ENCODE peak calls at places on chromosome 19, in four cellular contexts. One of them, this sample, is unnamed.

GRCh38 chr19:3370214-3370720 is 3.9 kb downstream of the NFIC start:
- DNase-seq in SK-N-SH: peak; percentile 57
- DNase-seq in K562: no peak
- DNase-seq in H1: no peak
- DNase-seq in this sample: no peak

GRCh38 chr19:5494780-5495179 is 39.6 kb downstream of the ZNRF4 start:
- DNase-seq in SK-N-SH: no peak
- DNase-seq in K562: no peak
- DNase-seq in H1: no peak
- DNase-seq in this sample: no peak

GRCh38 chr19:460877-461609 is at the start of gene SHC2:
- DNase-seq in SK-N-SH: peak; percentile 91
- DNase-seq in K562: peak; percentile 68
- DNase-seq in H1: no peak
- DNase-seq in this sample: no peak

GRCh38 chr19:49355890-49356289 is 6.3 kb downstream of the TEAD2 start:
- DNase-seq in SK-N-SH: no peak
- DNase-seq in K562: no peak
- DNase-seq in H1: no peak
- DNase-seq in this sample: no peak

GRCh38 chr19:49436381-49437017 is 4.8 kb downstream of the SLC17A7 start:
- DNase-seq in SK-N-SH: peak; percentile 84
- DNase-seq in K562: peak; percentile 87
- DNase-seq in H1: peak; percentile 100
- DNase-seq in this sample: no peak

GRCh38 chr19:48461982-48462655 is 6.7 kb downstream of the KCNJ14 start:
- DNase-seq in SK-N-SH: peak; percentile 74
- DNase-seq in K562: peak; percentile 66
- DNase-seq in H1: peak; percentile 88
- DNase-seq in this sample: no peak

GRCh38 chr19:41577833-41578232 is 1.9 kb downstream of the CEACAM21 start:
- DNase-seq in SK-N-SH: no peak
- DNase-seq in K562: no peak
- DNase-seq in H1: no peak
- DNase-seq in this sample: no peak

GRCh38 chr19:30228726-30229523 is 143.3 kb upstream of the ZNF536 start:
- DNase-seq in SK-N-SH: peak; percentile 76
- DNase-seq in K562: no peak
- DNase-seq in H1: peak; percentile 58
- DNase-seq in this sample: no peak

GRCh38 chr19:10871711-10872550 is 578 bp downstream of the CARM1 start:
- DNase-seq in SK-N-SH: peak; percentile 74
- DNase-seq in K562: peak; percentile 74
- DNase-seq in H1: no peak
- DNase-seq in this sample: no peak

GRCh38 chr19:14580623-14581237 is 2.2 kb upstream of the CLEC17A start:
- DNase-seq in SK-N-SH: no peak
- DNase-seq in K562: peak; percentile 37
- DNase-seq in H1: no peak
- DNase-seq in this sample: peak; percentile 57

GRCh38 chr19:39405930-39406655 is 554 bp upstream of the ZFP36 start:
- DNase-seq in SK-N-SH: no peak
- DNase-seq in K562: no peak
- DNase-seq in H1: peak; percentile 83
- DNase-seq in this sample: no peak

GRCh38 chr19:5090780-5091575 is 122.1 kb downstream of the KDM4B start:
- DNase-seq in SK-N-SH: peak; percentile 91
- DNase-seq in K562: peak; percentile 87
- DNase-seq in H1: no peak
- DNase-seq in this sample: no peak

GRCh38 chr19:45922281-45922680 is 7.7 kb upstream of the NANOS2 start:
- DNase-seq in SK-N-SH: no peak
- DNase-seq in K562: no peak
- DNase-seq in H1: peak; percentile 69
- DNase-seq in this sample: no peak

GRCh38 chr19:34172661-34173144 is 399 bp downstream of the LSM14A start:
- DNase-seq in SK-N-SH: peak; percentile 70
- DNase-seq in K562: peak; percentile 73
- DNase-seq in H1: no peak
- DNase-seq in this sample: no peak

GRCh38 chr19:50331187-50332013 is 2.2 kb upstream of the KCNC3 start:
- DNase-seq in SK-N-SH: no peak
- DNase-seq in K562: no peak
- DNase-seq in H1: peak; percentile 61
- DNase-seq in this sample: no peak

GRCh38 chr19:36508325-36508724 is 19.0 kb upstream of the ZNF566 start:
- DNase-seq in SK-N-SH: no peak
- DNase-seq in K562: no peak
- DNase-seq in H1: no peak
- DNase-seq in this sample: no peak

GRCh38 chr19:2190848-2191455 is 27.2 kb downstream of the DOT1L start:
- DNase-seq in SK-N-SH: no peak
- DNase-seq in K562: no peak
- DNase-seq in H1: no peak
- DNase-seq in this sample: no peak

GRCh38 chr19:35636651-35637050 is 4.9 kb upstream of the ETV2 start:
- DNase-seq in SK-N-SH: no peak
- DNase-seq in K562: no peak
- DNase-seq in H1: no peak
- DNase-seq in this sample: no peak

GRCh38 chr19:14138576-14139265 is 2.3 kb upstream of the ASF1B start:
- DNase-seq in SK-N-SH: no peak
- DNase-seq in K562: no peak
- DNase-seq in H1: no peak
- DNase-seq in this sample: no peak

GRCh38 chr19:6258812-6259311 is 20.9 kb downstream of the MLLT1 start:
- DNase-seq in SK-N-SH: no peak
- DNase-seq in K562: no peak
- DNase-seq in H1: no peak
- DNase-seq in this sample: no peak

GRCh38 chr19:3060852-3061182 is 1.5 kb downstream of the TLE5 start:
- DNase-seq in SK-N-SH: no peak
- DNase-seq in K562: no peak
- DNase-seq in H1: no peak
- DNase-seq in this sample: no peak

GRCh38 chr19:41426952-41427646 is at the start of gene B3GNT8:
- DNase-seq in SK-N-SH: peak; percentile 71
- DNase-seq in K562: peak; percentile 94
- DNase-seq in H1: peak; percentile 88
- DNase-seq in this sample: no peak

GRCh38 chr19:49520705-49521319 is 7.0 kb upstream of the RCN3 start:
- DNase-seq in SK-N-SH: no peak
- DNase-seq in K562: no peak
- DNase-seq in H1: no peak
- DNase-seq in this sample: no peak

DNA sequence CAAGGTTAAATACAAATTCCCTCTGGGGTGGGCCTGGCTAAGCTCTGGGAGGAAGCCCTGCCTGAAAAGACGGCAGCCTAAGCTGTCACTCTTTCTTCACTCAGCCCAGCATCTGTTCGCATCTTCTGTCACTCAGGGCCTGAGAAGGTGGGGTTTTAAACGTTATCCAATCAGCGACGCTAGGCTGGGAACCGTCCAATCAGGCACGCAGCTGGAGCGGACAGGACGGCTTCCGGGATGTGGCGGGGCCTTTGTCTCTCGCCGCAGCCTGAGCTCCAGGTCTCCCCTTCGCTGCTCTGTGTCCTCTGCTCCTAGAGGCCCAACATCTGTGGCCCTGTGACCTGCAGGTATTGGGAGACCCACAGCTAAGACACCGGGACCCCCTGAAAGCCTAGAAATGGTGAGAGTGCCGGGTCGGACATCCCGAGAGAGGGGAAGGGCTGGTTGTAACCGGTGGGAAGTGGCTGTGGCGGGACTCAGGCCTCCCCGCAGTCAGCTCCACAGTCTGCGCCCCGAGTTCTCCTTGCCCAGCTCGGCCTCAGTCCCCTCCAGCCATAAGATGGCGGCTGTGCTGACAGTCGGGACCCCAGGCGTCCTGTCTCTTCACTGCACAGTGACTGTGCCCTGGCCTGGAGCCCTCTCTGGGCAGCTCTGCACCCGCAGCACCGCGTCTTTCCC is at the start of gene ZNF431:
- DNase-seq in SK-N-SH: peak; percentile 75
- DNase-seq in K562: peak; percentile 86
- DNase-seq in H1: peak; percentile 87
- DNase-seq in this sample: peak; percentile 89
- H2AFZ ChIP-seq in SK-N-SH: peak within 1 kb of the TSS; percentile 86
- H2AFZ ChIP-seq in K562: peak within 1 kb of the TSS; percentile 91
- H2AFZ ChIP-seq in H1: peak within 1 kb of the TSS; percentile 86
- H2AFZ ChIP-seq in this sample: peak within 1 kb of the TSS; percentile 90

DNA sequence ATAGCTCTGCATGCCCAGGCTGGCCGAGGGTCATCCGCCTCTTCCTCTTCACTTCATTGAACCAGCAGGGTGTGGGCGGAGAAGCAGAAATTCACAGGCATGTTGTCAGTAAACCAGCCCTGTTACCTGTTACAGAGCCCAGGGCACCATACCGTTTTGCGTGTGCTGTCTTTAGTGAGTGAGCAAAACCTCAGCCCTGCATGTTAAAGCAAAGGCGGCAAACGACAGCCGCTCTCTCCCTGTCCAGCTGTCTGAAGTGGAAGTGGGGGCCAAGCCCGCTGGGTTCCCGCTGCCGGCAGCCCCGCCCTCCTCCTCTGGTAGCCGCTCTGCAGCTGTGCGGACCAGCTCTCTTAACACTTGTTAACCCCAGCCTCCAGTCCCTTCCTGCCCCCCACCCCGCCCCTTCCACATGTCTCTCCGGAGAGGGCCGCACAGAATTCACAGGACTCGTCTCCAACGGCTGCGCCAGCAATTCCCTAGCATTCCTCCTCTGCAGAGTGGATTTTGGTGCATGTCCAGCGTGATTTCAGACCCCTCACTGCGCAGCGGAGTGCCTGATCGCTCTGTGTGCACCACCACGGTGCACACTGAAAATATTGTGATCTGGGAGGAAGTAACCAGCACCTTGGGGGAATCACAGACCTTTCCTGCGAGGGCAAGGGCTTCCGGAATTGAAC is 12.7 kb downstream of the KLHL26 start:
- DNase-seq in SK-N-SH: no peak
- DNase-seq in K562: no peak
- DNase-seq in H1: no peak
- DNase-seq in this sample: no peak
- TF ChIP-seq GABPA in SK-N-SH: no peak
- TF ChIP-seq GABPA in K562: no peak
- TF ChIP-seq GABPA in H1: no peak
- TF ChIP-seq GABPA in this sample: no peak

DNA sequence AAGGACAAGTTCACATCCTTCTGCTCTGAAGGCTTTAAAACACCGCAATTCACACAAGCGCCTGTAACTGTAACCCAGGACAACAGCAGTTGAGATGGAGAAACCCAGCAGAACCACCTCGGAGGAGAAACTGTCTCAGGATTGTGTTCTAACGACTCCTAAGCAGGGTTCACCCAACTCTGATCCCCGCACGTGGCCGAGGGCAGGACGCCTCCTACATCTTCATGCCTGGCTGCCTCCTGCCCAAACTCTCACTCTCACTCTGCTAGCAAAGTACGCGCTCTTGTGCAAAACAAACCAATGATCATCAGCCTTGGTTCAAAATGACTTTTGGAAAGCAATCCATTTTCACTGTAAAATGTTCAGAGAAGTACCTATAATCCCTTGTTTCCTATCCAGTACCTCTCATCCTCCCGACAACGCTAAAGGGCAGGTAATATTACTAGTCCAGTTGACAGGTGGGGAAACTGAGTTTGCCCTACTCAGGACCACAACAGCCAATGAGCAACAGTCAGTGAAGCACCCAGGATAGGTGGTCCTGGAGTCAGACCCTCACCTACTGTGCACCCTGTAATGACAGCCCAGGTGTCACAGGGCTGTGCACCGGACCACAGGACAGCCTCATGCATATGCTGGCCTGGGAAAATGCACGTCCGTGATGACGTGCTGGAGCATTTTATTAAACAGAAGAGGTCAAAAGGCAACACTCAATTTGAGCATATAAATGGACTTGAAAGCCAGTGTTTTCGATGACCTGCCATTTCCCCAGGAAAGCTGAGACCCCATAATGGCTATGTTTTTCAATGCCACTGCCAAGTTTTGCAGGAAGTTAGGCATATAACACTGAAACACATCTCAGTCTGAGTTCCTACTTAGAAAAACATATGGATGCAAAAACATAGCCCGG is 25.4 kb downstream of the EPS15L1 start:
- DNase-seq in SK-N-SH: no peak
- DNase-seq in K562: no peak
- DNase-seq in H1: no peak
- DNase-seq in this sample: peak; percentile 77
- H2AFZ ChIP-seq in SK-N-SH: no peak overlapping the region
- H2AFZ ChIP-seq in K562: no peak overlapping the region
- H2AFZ ChIP-seq in H1: no peak overlapping the region
- H2AFZ ChIP-seq in this sample: no peak overlapping the region

GRCh38 chr19:7417671-7418324 is 69.1 kb downstream of the ARHGEF18 start:
- DNase-seq in SK-N-SH: no peak
- DNase-seq in K562: peak; percentile 41
- DNase-seq in H1: no peak
- DNase-seq in this sample: no peak

GRCh38 chr19:7415857-7416371 is 67.2 kb downstream of the ARHGEF18 start:
- DNase-seq in SK-N-SH: no peak
- DNase-seq in K562: no peak
- DNase-seq in H1: no peak
- DNase-seq in this sample: no peak

GRCh38 chr19:7419153-7419552 is 69.7 kb downstream of the PEX11G start:
- DNase-seq in SK-N-SH: no peak
- DNase-seq in K562: no peak
- DNase-seq in H1: no peak
- DNase-seq in this sample: no peak

GRCh38 chr19:7419777-7420439 is 68.9 kb downstream of the PEX11G start:
- DNase-seq in SK-N-SH: no peak
- DNase-seq in K562: no peak
- DNase-seq in H1: no peak
- DNase-seq in this sample: no peak

GRCh38 chr19:7418575-7418974 is 69.8 kb downstream of the ARHGEF18 start:
- DNase-seq in SK-N-SH: no peak
- DNase-seq in K562: no peak
- DNase-seq in H1: no peak
- DNase-seq in this sample: no peak
- TF ChIP-seq GABPA in SK-N-SH: no peak
- TF ChIP-seq GABPA in K562: no peak
- TF ChIP-seq GABPA in H1: no peak
- TF ChIP-seq GABPA in this sample: no peak

GRCh38 chr19:58304255-58304654 is 922 bp upstream of the ERVK3-1 start:
- DNase-seq in SK-N-SH: no peak
- DNase-seq in K562: peak; percentile 39
- DNase-seq in H1: no peak
- DNase-seq in this sample: no peak

GRCh38 chr19:58307736-58308135 is 2.6 kb downstream of the ERVK3-1 start:
- DNase-seq in SK-N-SH: no peak
- DNase-seq in K562: no peak
- DNase-seq in H1: no peak
- DNase-seq in this sample: no peak

GRCh38 chr19:58304748-58305064 is 471 bp upstream of the ERVK3-1 start:
- DNase-seq in SK-N-SH: no peak
- DNase-seq in K562: no peak
- DNase-seq in H1: no peak
- DNase-seq in this sample: no peak

GRCh38 chr19:58305065-58305931 is at the start of gene ERVK3-1:
- DNase-seq in SK-N-SH: peak; percentile 94
- DNase-seq in K562: peak; percentile 90
- DNase-seq in H1: peak; percentile 83
- DNase-seq in this sample: peak; percentile 91

GRCh38 chr19:58305932-58306323 is 751 bp downstream of the ERVK3-1 start:
- DNase-seq in SK-N-SH: peak; percentile 38
- DNase-seq in K562: no peak
- DNase-seq in H1: no peak
- DNase-seq in this sample: no peak
- H2AFZ ChIP-seq in SK-N-SH: no peak overlapping the region
- H2AFZ ChIP-seq in K562: no peak overlapping the region
- H2AFZ ChIP-seq in H1: no peak overlapping the region
- H2AFZ ChIP-seq in this sample: peak overlapping the region; percentile 78

GRCh38 chr19:51493776-51494175 is 7.8 kb downstream of the SIGLEC12 start:
- DNase-seq in SK-N-SH: no peak
- DNase-seq in K562: no peak
- DNase-seq in H1: no peak
- DNase-seq in this sample: no peak
- TF ChIP-seq GABPA in SK-N-SH: no peak
- TF ChIP-seq GABPA in K562: no peak
- TF ChIP-seq GABPA in H1: no peak
- TF ChIP-seq GABPA in this sample: no peak

This sample was measured in GM12878.